ENCODE peak calls at places on chromosome 19, in nine cellular contexts. S is CD4-positive, alpha-beta T cell; D is thoracic aorta; F is brain microvascular endothelial cell; C is GM23338; Q is endodermal cell; W is AG09309; T is GM13977; I is bronchial epithelial cell. L is an unnamed sample.

GRCh38 chr19:33404916-33405315 is 31.4 kb downstream of the CEBPG start:
- DNase-seq in S (no peak), D (no peak), F (no peak), C (no peak), Q (no peak), W (no peak), T (no peak), I (no peak), L (no peak)

GRCh38 chr19:2618611-2619010 is 83.9 kb downstream of the GNG7 start:
- DNase-seq in S (peak; percentile 56), D (no peak), F (no peak), C (no peak), Q (no peak), W (peak; percentile 55), T (no peak), I (peak; percentile 71), L (no peak)

GRCh38 chr19:13060233-13060963 is 42.3 kb downstream of the LYL1 start:
- DNase-seq in S (no peak), D (no peak), F (no peak), C (no peak), Q (peak; percentile 55), W (no peak), T (no peak), I (no peak), L (no peak)

GRCh38 chr19:37059142-37059541 is 19.1 kb upstream of the ZNF420 start:
- DNase-seq in S (no peak), D (no peak), F (no peak), C (no peak), Q (no peak), W (no peak), T (no peak), I (no peak), L (no peak)

GRCh38 chr19:54178581-54179261 is 5.8 kb upstream of the TMC4 start:
- DNase-seq in S (no peak), D (no peak), F (no peak), C (peak; percentile 91), Q (peak; percentile 87), W (no peak), T (no peak), I (no peak), L (no peak)

GRCh38 chr19:57512845-57513244 is 13.1 kb downstream of the ZNF773 start:
- DNase-seq in S (no peak), D (no peak), F (no peak), C (peak; percentile 16), Q (no peak), W (no peak), T (no peak), I (no peak), L (no peak)

GRCh38 chr19:1825909-1826556 is 14.0 kb upstream of the ATP8B3 start:
- DNase-seq in S (peak; percentile 74), D (no peak), F (peak; percentile 44), C (peak; percentile 92), Q (peak; percentile 96), W (no peak), T (peak; percentile 96), I (peak; percentile 20), L (no peak)

GRCh38 chr19:17737690-17738153 is 13.6 kb upstream of the FCHO1 start:
- DNase-seq in S (no peak), D (no peak), F (no peak), C (no peak), Q (no peak), W (no peak), T (no peak), I (no peak), L (no peak)

GRCh38 chr19:39125554-39126311 is at the start of gene PAK4:
- DNase-seq in S (peak; percentile 95), D (peak; percentile 96), F (peak; percentile 96), C (peak; percentile 99), Q (peak; percentile 99), W (peak; percentile 84), T (peak; percentile 100), I (peak; percentile 90), L (peak; percentile 98)

GRCh38 chr19:58474291-58474996 is 1.7 kb upstream of the ZNF446 start:
- DNase-seq in S (no peak), D (no peak), F (peak; percentile 76), C (no peak), Q (no peak), W (no peak), T (no peak), I (no peak), L (no peak)

GRCh38 chr19:11421607-11422098 is 2.5 kb upstream of the RGL3 start:
- DNase-seq in S (no peak), D (no peak), F (no peak), C (peak; percentile 94), Q (peak; percentile 98), W (no peak), T (peak; percentile 89), I (no peak), L (no peak)

GRCh38 chr19:5873617-5874199 is 3.4 kb upstream of the FUT5 start:
- DNase-seq in S (no peak), D (no peak), F (no peak), C (no peak), Q (no peak), W (no peak), T (no peak), I (no peak), L (no peak)

GRCh38 chr19:15199652-15200574 is 882 bp downstream of the NOTCH3 start:
- DNase-seq in S (no peak), D (no peak), F (no peak), C (peak; percentile 91), Q (peak; percentile 91), W (no peak), T (peak; percentile 47), I (peak; percentile 47), L (no peak)

GRCh38 chr19:49216076-49216475 is 58.5 kb downstream of the TRPM4 start:
- DNase-seq in S (no peak), D (no peak), F (peak; percentile 73), C (peak; percentile 57), Q (no peak), W (peak; percentile 73), T (no peak), I (peak; percentile 27), L (no peak)

DNA sequence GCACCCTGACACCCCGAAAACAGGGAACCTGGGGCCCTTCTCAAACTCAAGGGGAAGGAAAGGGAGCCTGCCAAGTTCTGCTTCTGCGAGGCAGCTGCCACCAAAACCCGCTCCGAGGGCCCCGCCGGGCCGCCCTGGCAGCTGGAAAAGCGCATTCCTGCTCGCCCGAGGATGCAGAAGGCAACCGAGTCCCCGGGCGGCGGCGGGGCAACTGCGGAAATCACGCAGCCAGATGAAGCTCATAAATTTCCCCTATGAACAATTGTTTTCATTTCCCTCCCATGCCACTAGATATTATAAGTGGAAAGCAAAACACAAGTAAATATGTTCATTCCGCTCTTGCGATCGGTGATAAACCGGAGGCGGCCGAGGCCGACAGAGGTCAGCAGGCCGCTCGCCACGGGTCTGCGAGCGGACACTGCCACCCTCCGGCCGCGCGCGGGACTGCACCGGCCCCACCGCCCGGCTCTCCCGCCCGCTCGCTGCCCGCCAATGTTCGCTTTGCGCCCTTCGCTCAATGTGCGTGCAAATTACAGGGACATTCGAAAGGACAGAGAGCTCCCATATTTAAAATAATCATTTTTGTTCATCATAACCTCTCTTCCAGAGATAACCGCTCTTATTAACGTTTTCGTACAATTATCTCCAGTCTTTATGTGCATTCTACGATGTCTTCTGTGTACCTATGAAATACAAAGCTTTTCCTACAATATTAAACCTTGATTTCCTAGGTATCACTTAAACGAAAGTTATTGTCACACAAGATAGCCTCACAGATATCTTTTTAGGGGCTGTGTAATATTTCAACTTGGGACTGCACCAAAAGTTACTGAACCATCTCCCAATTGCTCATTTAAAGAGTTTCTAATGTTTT is 120.8 kb upstream of the ZNF507 start:
- DNase-seq in S (peak; percentile 37), D (no peak), F (peak; percentile 9), C (peak; percentile 72), Q (peak; percentile 86), W (no peak), T (peak; percentile 85), I (peak; percentile 10), L (no peak)
- TF ChIP-seq CTCF in S (peak; percentile 99), D (peak; percentile 99), F (peak; percentile 67), C (peak; percentile 91), Q (peak; percentile 99), W (peak; percentile 68), T (peak; percentile 99), I (peak; percentile 92), L (peak; percentile 99)

GRCh38 chr19:19061491-19061890 is 2.3 kb upstream of the SLC25A42 start:
- DNase-seq in S (no peak), D (no peak), F (no peak), C (no peak), Q (no peak), W (no peak), T (no peak), I (no peak), L (no peak)

GRCh38 chr19:19064811-19065745 is 1.3 kb downstream of the SLC25A42 start:
- DNase-seq in S (no peak), D (no peak), F (no peak), C (peak; percentile 34), Q (peak; percentile 71), W (no peak), T (peak; percentile 49), I (no peak), L (no peak)

GRCh38 chr19:19062454-19063182 is 1.2 kb upstream of the SLC25A42 start:
- DNase-seq in S (no peak), D (no peak), F (peak; percentile 11), C (peak; percentile 46), Q (no peak), W (no peak), T (no peak), I (peak; percentile 49), L (no peak)

GRCh38 chr19:19063183-19064097 is at the start of gene SLC25A42:
- DNase-seq in S (peak; percentile 98), D (peak; percentile 97), F (peak; percentile 99), C (peak; percentile 99), Q (peak; percentile 100), W (peak; percentile 99), T (peak; percentile 100), I (peak; percentile 97), L (peak; percentile 100)

GRCh38 chr19:19064098-19064722 is 416 bp downstream of the SLC25A42 start:
- DNase-seq in S (no peak), D (no peak), F (no peak), C (no peak), Q (no peak), W (no peak), T (no peak), I (no peak), L (no peak)
- TF ChIP-seq CTCF in S (no peak), D (peak; percentile 27), F (peak; percentile 39), C (no peak), Q (peak; percentile 49), W (peak; percentile 25), T (peak; percentile 55), I (peak; percentile 32), L (no peak)

GRCh38 chr19:51668167-51668566 is 21.5 kb upstream of the SIGLEC14 start:
- DNase-seq in S (no peak), D (no peak), F (no peak), C (no peak), Q (no peak), W (no peak), T (no peak), I (no peak), L (no peak)
- TF ChIP-seq CTCF in S (no peak), D (no peak), F (no peak), C (no peak), Q (no peak), W (no peak), T (no peak), I (no peak), L (no peak)

DNA sequence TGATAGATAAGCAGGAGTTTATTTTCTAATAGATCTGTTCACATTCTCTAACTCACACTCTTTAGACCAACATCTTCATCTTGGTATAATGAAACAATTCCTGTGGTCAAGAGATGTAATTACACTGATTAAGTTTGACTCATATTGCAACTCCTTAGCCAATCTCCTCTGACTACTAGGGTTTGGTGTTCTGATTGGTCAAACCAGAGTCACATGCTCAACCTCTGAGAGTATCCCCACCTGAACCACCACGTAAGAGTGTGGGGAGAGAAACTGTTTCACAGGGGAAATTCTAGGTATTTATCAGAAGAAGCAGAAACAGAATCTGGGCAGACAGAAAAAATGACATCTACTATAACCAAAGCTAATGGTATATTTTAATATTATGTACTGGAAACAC is 42.4 kb downstream of the UQCRFS1 start:
- DNase-seq in S (no peak), D (no peak), F (no peak), C (no peak), Q (no peak), W (no peak), T (no peak), I (no peak), L (no peak)
- TF ChIP-seq CTCF in S (no peak), D (no peak), F (no peak), C (no peak), Q (no peak), W (no peak), T (no peak), I (no peak), L (no peak)